ENCODE peak calls at places on chromosomes 11 and 22, in seven cellular contexts. D is AG10803; H is psoas muscle; J is CD8-positive, alpha-beta T cell; F is upper lobe of right lung; L is adrenal gland; X is bronchial epithelial cell. W is an unnamed sample.
A peak's percentile ranks its signal among the peaks of the same experiment; 100 is the strongest.

GRCh38 chr11:10487002-10487647 is 32.1 kb downstream of the AMPD3 start:
- DNase-seq in D (no peak), F (no peak), L (no peak), H (no peak), J (no peak), X (no peak), W (no peak)

GRCh38 chr11:114496915-114497314 is 57.6 kb downstream of the REXO2 start:
- DNase-seq in L (no peak), F (no peak), H (no peak), D (no peak), J (no peak), X (no peak), W (no peak)

GRCh38 chr11:61888043-61888442 is 3.3 kb downstream of the FADS3 start:
- DNase-seq in X (peak; percentile 92), F (peak; percentile 74), H (peak; percentile 93), J (no peak), D (peak; percentile 95), L (peak; percentile 96), W (peak; percentile 77)

GRCh38 chr11:35158371-35159081 is 19.6 kb downstream of the CD44 start:
- DNase-seq in X (peak; percentile 96), H (peak; percentile 63), J (no peak), D (peak; percentile 80), L (no peak), F (no peak), W (no peak)

GRCh38 chr22:34669001-34669400 is 397.0 kb upstream of the ISX start:
- DNase-seq in J (no peak), L (no peak), F (no peak), H (no peak), X (peak; percentile 15), D (peak; percentile 51), W (no peak)

GRCh38 chr11:32213223-32213622 is 122.3 kb downstream of the RCN1 start:
- DNase-seq in L (no peak), X (peak; percentile 71), F (no peak), D (peak; percentile 73), H (no peak), J (no peak), W (peak; percentile 55)

GRCh38 chr11:313787-314547 is at the start of gene IFITM1:
- DNase-seq in X (peak; percentile 70), J (peak; percentile 79), F (peak; percentile 73), D (peak; percentile 83), L (no peak), H (peak; percentile 52), W (peak; percentile 75)

GRCh38 chr22:46052331-46052771 is 75.4 kb upstream of the WNT7B start:
- DNase-seq in F (peak; percentile 63), X (no peak), H (peak; percentile 51), D (peak; percentile 43), J (no peak), L (peak; percentile 27), W (no peak)

GRCh38 chr11:725624-726202 is 19.7 kb downstream of the EPS8L2 start:
- DNase-seq in H (no peak), L (no peak), X (no peak), F (peak; percentile 65), D (no peak), J (no peak), W (no peak)

GRCh38 chr11:802693-803466 is 2.2 kb downstream of the PIDD1 start:
- DNase-seq in D (no peak), X (no peak), J (no peak), H (no peak), L (no peak), F (no peak), W (no peak)

GRCh38 chr22:42794551-42795510 is 62.2 kb downstream of the ARFGAP3 start:
- DNase-seq in D (peak; percentile 13), L (no peak), F (peak; percentile 59), X (no peak), J (no peak), H (no peak), W (no peak)

GRCh38 chr11:126547161-126547560 is 191.7 kb downstream of the ST3GAL4 start:
- DNase-seq in L (no peak), J (no peak), X (peak; percentile 4), F (no peak), H (no peak), D (peak; percentile 92), W (peak; percentile 88)

GRCh38 chr11:58616594-58616993 is 5.9 kb upstream of the CNTF start:
- DNase-seq in L (peak; percentile 79), H (peak; percentile 75), X (peak; percentile 81), J (no peak), F (no peak), D (peak; percentile 93), W (peak; percentile 90)

GRCh38 chr11:78027759-78028158 is 4.7 kb upstream of the KCTD14 start:
- DNase-seq in F (no peak), J (no peak), L (no peak), D (no peak), X (no peak), H (no peak), W (no peak)

GRCh38 chr11:60844870-60845221 is 2.9 kb downstream of the CCDC86 start:
- DNase-seq in H (peak; percentile 22), F (no peak), D (no peak), X (no peak), L (peak; percentile 74), J (no peak), W (no peak)

GRCh38 chr11:1744137-1744878 is 6.1 kb downstream of the IFITM10 start:
- DNase-seq in X (no peak), H (peak; percentile 83), F (peak; percentile 62), J (no peak), D (no peak), L (peak; percentile 86), W (no peak)

GRCh38 chr22:37545703-37546435 is 14.4 kb upstream of the CDC42EP1 start:
- DNase-seq in X (peak; percentile 65), D (peak; percentile 96), L (peak; percentile 98), J (no peak), H (peak; percentile 93), F (peak; percentile 94), W (peak; percentile 90)

GRCh38 chr11:10302744-10303557 is 1.9 kb upstream of the ADM start:
- DNase-seq in F (peak; percentile 96), H (peak; percentile 93), X (no peak), L (peak; percentile 94), J (peak; percentile 73), D (peak; percentile 86), W (no peak)

GRCh38 chr11:120566176-120566575 is 54.6 kb downstream of the GRIK4 start:
- DNase-seq in H (no peak), X (peak; percentile 84), J (no peak), L (no peak), D (no peak), F (no peak), W (no peak)

GRCh38 chr11:120562806-120563425 is 51.4 kb downstream of the GRIK4 start:
- DNase-seq in H (no peak), J (no peak), L (no peak), F (no peak), X (no peak), D (peak; percentile 29), W (no peak)

GRCh38 chr11:120565436-120566155 is 54.0 kb downstream of the GRIK4 start:
- DNase-seq in F (no peak), X (peak; percentile 47), H (no peak), L (no peak), D (no peak), J (no peak), W (no peak)

GRCh38 chr11:120564573-120565301 is 53.2 kb downstream of the GRIK4 start:
- DNase-seq in H (peak; percentile 74), D (peak; percentile 41), J (no peak), L (peak; percentile 84), X (peak; percentile 15), F (no peak), W (no peak)

DNA sequence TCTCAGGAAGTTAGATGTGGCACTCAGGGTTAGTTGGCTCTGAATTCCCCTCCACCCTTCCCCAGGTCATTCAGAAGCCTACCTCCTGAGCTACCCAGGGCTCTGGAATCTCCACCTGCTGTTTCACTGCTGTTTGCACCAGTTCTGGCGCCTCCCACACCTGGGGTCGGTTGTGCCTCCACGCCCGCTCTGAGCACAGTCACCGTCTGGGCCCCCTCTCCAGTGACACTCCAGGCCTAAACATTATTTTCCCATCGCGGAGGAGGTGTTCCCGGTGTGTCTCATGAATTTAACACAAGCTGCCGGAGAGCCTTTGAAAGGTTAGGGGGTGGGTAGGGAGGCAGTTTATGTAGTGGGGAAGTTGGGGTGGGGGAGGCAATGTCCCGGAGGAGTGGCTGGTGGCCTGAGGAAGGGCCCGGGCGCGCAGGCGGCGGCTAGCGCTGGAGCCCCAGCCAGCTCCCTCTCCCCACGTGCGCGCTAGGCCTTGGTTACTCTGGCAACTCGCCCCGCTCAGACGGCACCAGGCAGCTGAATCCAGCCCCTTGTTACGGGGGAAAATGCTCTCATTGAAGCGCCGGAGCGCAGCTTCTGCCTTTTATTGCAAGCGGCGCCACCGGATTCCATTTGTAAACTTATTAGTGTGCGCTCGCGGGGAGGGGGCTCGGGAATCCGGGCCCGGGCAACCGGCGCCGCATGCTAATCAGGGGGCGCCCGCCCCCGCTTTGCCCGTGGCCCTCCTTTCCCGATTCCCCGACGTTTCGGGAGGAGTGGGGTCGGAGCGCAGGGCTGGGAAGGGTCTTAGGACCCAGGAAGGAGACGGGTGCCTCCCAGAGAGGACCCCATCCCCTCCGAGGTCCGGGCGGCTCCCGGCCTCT is 52.4 kb downstream of the GRIK4 start:
- DNase-seq in F (no peak), X (no peak), L (peak; percentile 69), H (no peak), J (no peak), D (no peak), W (no peak)
- H3K4me3 ChIP-seq in F (peak overlapping the region; percentile 40), X (no peak overlapping the region), L (peak overlapping the region; percentile 33), H (peak overlapping the region; percentile 56), J (no peak overlapping the region), D (no peak overlapping the region), W (peak overlapping the region; percentile 35)

GRCh38 chr11:19679952-19680823 is 32.4 kb upstream of the NAV2 start:
- DNase-seq in J (no peak), D (peak; percentile 96), L (peak; percentile 98), X (peak; percentile 96), F (peak; percentile 89), H (peak; percentile 94), W (peak; percentile 96)
- TF ChIP-seq CTCF in J (no peak), D (peak; percentile 24), L (peak; percentile 45), X (no peak), F (no peak), H (no peak), W (peak; percentile 10)

DNA sequence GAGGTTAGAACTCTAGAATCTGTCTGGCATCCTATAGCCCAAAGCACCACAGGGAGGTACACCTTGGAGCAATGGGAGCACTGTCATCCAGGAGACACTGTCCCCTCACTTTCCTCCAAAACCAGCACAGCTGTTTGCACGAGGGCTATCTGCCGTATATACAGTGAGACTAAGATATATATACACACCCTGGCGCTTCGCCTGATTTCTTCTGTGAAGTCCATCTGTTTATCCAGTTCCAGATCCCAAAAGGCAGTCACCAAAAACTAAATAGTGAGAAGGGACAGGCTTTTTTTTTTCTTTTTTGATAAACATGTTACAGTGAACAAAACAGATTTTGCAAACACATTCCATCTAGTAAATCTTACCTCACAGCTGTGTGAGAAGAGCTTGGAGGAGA is 68.5 kb downstream of the ARFGAP2 start:
- DNase-seq in H (no peak), D (no peak), J (no peak), F (no peak), L (no peak), X (no peak), W (no peak)
- H3K4me3 ChIP-seq in H (no peak overlapping the region), D (no peak overlapping the region), J (no peak overlapping the region), F (no peak overlapping the region), L (no peak overlapping the region), X (no peak overlapping the region), W (no peak overlapping the region)

DNA sequence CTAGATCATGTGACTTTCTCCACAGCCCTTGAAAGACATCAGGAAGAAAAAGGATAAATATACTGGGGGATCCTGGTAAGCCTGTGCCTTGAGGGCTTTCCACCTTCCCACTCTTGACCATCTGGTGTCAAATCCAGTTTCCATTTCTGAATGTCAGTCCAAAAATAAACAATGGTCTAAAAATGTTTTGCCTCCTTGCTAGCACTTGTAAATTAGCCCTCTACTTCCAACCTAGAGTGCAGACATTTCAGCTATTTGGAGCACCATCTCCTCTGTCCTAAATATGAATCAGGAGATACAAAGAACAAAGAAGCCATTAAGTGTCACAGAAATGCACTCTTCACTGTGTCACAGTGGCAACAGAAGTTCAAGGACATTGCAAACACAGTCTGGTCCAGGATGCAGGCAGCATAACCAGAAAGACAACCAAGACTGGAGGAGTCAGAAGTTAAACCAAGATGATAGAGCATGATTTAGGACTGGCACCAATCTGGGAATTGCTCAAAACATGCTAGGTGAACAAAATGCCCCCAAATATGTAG is 88.1 kb downstream of the CCDC34 start:
- DNase-seq in F (no peak), L (peak; percentile 30), H (no peak), D (no peak), X (no peak), J (no peak), W (no peak)
- TF ChIP-seq CTCF in F (no peak), L (no peak), H (no peak), D (no peak), X (no peak), J (no peak), W (no peak)